ENCODE peak calls at places on chromosomes 4 and X, in nine cellular contexts. Q, Z, G, V, P, K, T, Y and O are unnamed samples.

GRCh38 chrX:80984118-80984517 is 174.4 kb upstream of the BRWD3 start:
- DNase-seq in G (no peak), P (no peak), V (no peak), T (no peak), Q (no peak), K (no peak), Y (no peak), Z (no peak), O (no peak)

GRCh38 chr4:85391011-85391410 is 83.9 kb upstream of the ARHGAP24 start:
- DNase-seq in T (no peak), K (no peak), P (no peak), Q (no peak), Z (no peak), V (no peak), Y (no peak), G (no peak), O (no peak)

GRCh38 chr4:48801739-48802138 is 21.7 kb upstream of the FRYL start:
- DNase-seq in Q (no peak), G (no peak), V (no peak), Y (no peak), P (peak; percentile 66), T (no peak), Z (no peak), K (no peak), O (no peak)

GRCh38 chr4:116217781-116218180 is 867.6 kb downstream of the TRAM1L1 start:
- DNase-seq in V (no peak), Q (no peak), Y (no peak), P (no peak), T (no peak), G (no peak), K (no peak), Z (no peak), O (no peak)

GRCh38 chr4:41969666-41970065 is 11.9 kb upstream of the DCAF4L1 start:
- DNase-seq in P (no peak), Q (no peak), Y (no peak), Z (no peak), T (no peak), V (no peak), K (no peak), G (no peak), O (no peak)

GRCh38 chrX:154918060-154918483 is 31.9 kb downstream of the F8A1 start:
- DNase-seq in Q (peak; percentile 71), G (no peak), Y (peak; percentile 75), Z (peak; percentile 64), K (peak; percentile 34), T (peak; percentile 71), V (peak; percentile 58), P (peak; percentile 54), O (peak; percentile 6)

GRCh38 chrX:9708923-9709553 is 56.6 kb downstream of the GPR143 start:
- DNase-seq in P (peak; percentile 60), G (peak; percentile 47), T (peak; percentile 24), Z (peak; percentile 61), V (peak; percentile 76), Q (peak; percentile 65), Y (peak; percentile 65), K (peak; percentile 80), O (peak; percentile 80)

GRCh38 chr4:12949719-12950118 is 534.4 kb downstream of the RAB28 start:
- DNase-seq in T (no peak), Y (no peak), V (no peak), K (no peak), G (no peak), Z (no peak), Q (no peak), P (no peak), O (no peak)

GRCh38 chrX:15472523-15472922 is 20.6 kb downstream of the PIR start:
- DNase-seq in Y (no peak), K (no peak), T (no peak), P (no peak), Q (no peak), V (no peak), G (no peak), Z (no peak), O (no peak)

GRCh38 chrX:134810211-134810610 is 151.9 kb upstream of the PLAC1 start:
- DNase-seq in Z (no peak), P (no peak), V (no peak), Q (no peak), Y (no peak), G (no peak), K (no peak), T (no peak), O (no peak)

GRCh38 chrX:49995021-49995731 is 72.8 kb downstream of the CLCN5 start:
- DNase-seq in V (no peak), P (no peak), Z (no peak), Q (no peak), T (no peak), G (no peak), Y (peak; percentile 65), K (no peak), O (no peak)

GRCh38 chr4:89373396-89373795 is 65.8 kb upstream of the GPRIN3 start:
- DNase-seq in Y (no peak), K (no peak), P (no peak), G (no peak), Q (no peak), Z (no peak), V (no peak), T (no peak), O (no peak)

GRCh38 chr4:38310446-38311043 is 350.3 kb downstream of the PTTG2 start:
- DNase-seq in K (peak; percentile 84), G (peak; percentile 64), V (no peak), T (no peak), Z (no peak), Q (no peak), P (no peak), Y (peak; percentile 28), O (peak; percentile 68)

GRCh38 chrX:11791537-11791936 is 33.5 kb downstream of the MSL3 start:
- DNase-seq in G (no peak), Z (no peak), K (no peak), V (no peak), Y (no peak), P (no peak), T (no peak), Q (no peak), O (no peak)

GRCh38 chr4:1053080-1053661 is 41.7 kb downstream of the FGFRL1 start:
- DNase-seq in P (no peak), T (peak; percentile 69), Y (peak; percentile 90), K (no peak), V (no peak), Z (no peak), Q (no peak), G (no peak), O (no peak)

GRCh38 chr4:1050486-1051213 is 39.2 kb downstream of the FGFRL1 start:
- DNase-seq in P (no peak), Z (no peak), Y (no peak), V (peak; percentile 71), Q (peak; percentile 14), K (no peak), T (no peak), G (no peak), O (no peak)

GRCh38 chr4:1051472-1051871 is 40.0 kb downstream of the FGFRL1 start:
- DNase-seq in V (no peak), Y (no peak), Q (no peak), T (no peak), P (no peak), K (no peak), G (no peak), Z (no peak), O (no peak)

GRCh38 chr4:1049591-1049905 is 38.1 kb downstream of the FGFRL1 start:
- DNase-seq in V (peak; percentile 77), K (no peak), G (no peak), Q (no peak), Z (peak; percentile 15), T (no peak), Y (no peak), P (peak; percentile 18), O (no peak)

GRCh38 chr4:1052231-1052671 is 40.8 kb downstream of the FGFRL1 start:
- DNase-seq in P (no peak), Z (no peak), K (no peak), V (no peak), Y (peak; percentile 58), T (no peak), Q (peak; percentile 12), G (no peak), O (no peak)
- H3K27me3 ChIP-seq in P (peaks cover 7% of the 10 kb centered on the region), Z (peaks cover 2% of the 10 kb centered on the region), K (no peaks in the 10 kb centered on the region), V (no peaks in the 10 kb centered on the region), Y (no peaks in the 10 kb centered on the region), T (peaks cover 38% of the 10 kb centered on the region), Q (peaks cover 20% of the 10 kb centered on the region), G (no peaks in the 10 kb centered on the region), O (no peaks in the 10 kb centered on the region)

DNA sequence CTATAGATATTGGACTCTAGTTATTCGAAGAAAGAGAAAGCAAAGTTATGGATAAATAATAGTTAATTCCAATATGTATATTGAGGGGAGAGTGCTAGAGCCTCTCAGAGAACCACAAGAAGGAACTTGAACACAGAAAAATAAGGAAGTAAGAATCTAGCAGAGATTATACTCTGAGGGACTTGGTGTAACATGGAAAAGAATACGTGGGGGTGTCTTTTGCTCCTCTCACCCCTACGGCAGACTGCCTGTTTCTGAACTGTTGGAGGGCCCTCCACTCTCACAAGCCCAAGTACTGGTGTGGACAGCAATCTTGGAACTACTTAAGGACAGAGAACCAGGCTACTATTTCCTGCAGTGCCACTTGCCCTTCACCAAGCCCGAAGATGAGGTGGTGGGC is 1174.4 kb upstream of the PCDH10 start:
- DNase-seq in G (no peak), Y (peak; percentile 1), Q (no peak), K (no peak), Z (no peak), T (no peak), V (no peak), P (no peak), O (no peak)
- H3K4me3 ChIP-seq in G (no peak overlapping the region), Y (no peak overlapping the region), Q (no peak overlapping the region), K (no peak overlapping the region), Z (no peak overlapping the region), T (peak overlapping the region; percentile 42), V (no peak overlapping the region), P (no peak overlapping the region), O (no peak overlapping the region)

GRCh38 chrX:129586446-129586845 is 46.4 kb downstream of the OCRL start:
- DNase-seq in P (no peak), T (no peak), Q (no peak), K (no peak), V (no peak), G (no peak), Y (no peak), Z (no peak), O (no peak)

GRCh38 chrX:129593137-129593536 is 53.1 kb downstream of the OCRL start:
- DNase-seq in Q (no peak), Y (peak; percentile 66), V (peak; percentile 21), K (no peak), T (no peak), Z (peak; percentile 34), P (no peak), G (no peak), O (no peak)

GRCh38 chrX:129585691-129586090 is 45.6 kb downstream of the OCRL start:
- DNase-seq in G (no peak), Y (no peak), P (no peak), Z (no peak), Q (no peak), V (no peak), T (no peak), K (no peak), O (no peak)

GRCh38 chrX:129594781-129595180 is 54.7 kb downstream of the OCRL start:
- DNase-seq in Q (no peak), T (no peak), K (no peak), V (no peak), G (no peak), P (no peak), Y (no peak), Z (no peak), O (no peak)

GRCh38 chrX:129590596-129590995 is 50.5 kb downstream of the OCRL start:
- DNase-seq in V (no peak), G (no peak), K (no peak), T (no peak), P (no peak), Y (no peak), Q (no peak), Z (no peak), O (no peak)
- H3K27me3 ChIP-seq in V (no peaks in the 10 kb centered on the region), G (no peaks in the 10 kb centered on the region), K (no peaks in the 10 kb centered on the region), T (no peaks in the 10 kb centered on the region), P (no peaks in the 10 kb centered on the region), Y (no peaks in the 10 kb centered on the region), Q (peaks cover 5% of the 10 kb centered on the region), Z (no peaks in the 10 kb centered on the region), O (no peaks in the 10 kb centered on the region)

GRCh38 chr4:125518281-125518680 is 203.5 kb downstream of the FAT4 start:
- DNase-seq in Y (no peak), Q (no peak), P (no peak), Z (no peak), K (no peak), V (no peak), G (no peak), T (no peak), O (no peak)
- H3K4me3 ChIP-seq in Y (no peak overlapping the region), Q (no peak overlapping the region), P (no peak overlapping the region), Z (no peak overlapping the region), K (no peak overlapping the region), V (no peak overlapping the region), G (no peak overlapping the region), T (no peak overlapping the region), O (no peak overlapping the region)